ENCODE peak calls at places on chromosomes 2 and 18, in nine cellular contexts. F is KBM-7; P is fibroblast of villous mesenchyme; K is progenitor cell of endocrine pancreas; L is stimulated activated CD8-positive, alpha-beta memory T cell treated with anti-CD3 and anti-CD28 coated beads, Interleukin-7, amount 100 ng/mL, for 1 hour; W is NCI-H510A; Z is cardiac muscle cell; R is NCI-H774; X is stimulated activated CD4-positive, alpha-beta T cell treated with anti-CD3 and anti-CD28 coated beads, Interleukin-2, amount 100 ng/mL, for 4 hours. Y is an unnamed sample.
A peak's percentile ranks its signal among the peaks of the same experiment; 100 is the strongest.

GRCh38 chr18:36075862-36076587 is 8.7 kb upstream of the RPRD1A start:
- DNase-seq in F (peak; percentile 24), P (peak; percentile 98), K (no peak), L (no peak), W (peak; percentile 50), Z (peak; percentile 85), R (peak; percentile 6), X (no peak), Y (peak; percentile 54)

GRCh38 chr2:234682492-234683228 is 185.8 kb upstream of the ARL4C start:
- DNase-seq in F (no peak), P (no peak), K (no peak), L (no peak), W (no peak), Z (no peak), R (no peak), X (no peak), Y (peak; percentile 79)

GRCh38 chr18:73724908-73725307 is 422.7 kb downstream of the FBXO15 start:
- DNase-seq in F (no peak), P (no peak), K (no peak), L (no peak), W (no peak), Z (peak; percentile 25), R (no peak), X (no peak), Y (no peak)

GRCh38 chr2:188902906-188903305 is 71.3 kb upstream of the COL3A1 start:
- DNase-seq in F (no peak), P (peak; percentile 79), K (no peak), L (no peak), W (no peak), Z (peak; percentile 78), R (no peak), X (no peak), Y (peak; percentile 69)

GRCh38 chr2:139492301-139492700 is 712.1 kb upstream of the NXPH2 start:
- DNase-seq in F (no peak), P (no peak), K (no peak), L (no peak), W (no peak), Z (no peak), R (no peak), X (no peak), Y (no peak)

GRCh38 chr18:44682181-44682870 is 1.6 kb downstream of the SETBP1 start:
- DNase-seq in F (no peak), P (no peak), K (no peak), L (no peak), W (no peak), Z (no peak), R (no peak), X (no peak), Y (no peak)

GRCh38 chr2:226060228-226060627 is 660.7 kb downstream of the NYAP2 start:
- DNase-seq in F (no peak), P (peak; percentile 24), K (no peak), L (no peak), W (no peak), Z (no peak), R (no peak), X (no peak), Y (no peak)

GRCh38 chr18:7902399-7902839 is 335.3 kb downstream of the PTPRM start:
- DNase-seq in F (no peak), P (peak; percentile 98), K (no peak), L (no peak), W (no peak), Z (peak; percentile 43), R (no peak), X (no peak), Y (no peak)

GRCh38 chr2:133333189-133333588 is 235.1 kb downstream of the NCKAP5 start:
- DNase-seq in F (no peak), P (no peak), K (no peak), L (no peak), W (no peak), Z (no peak), R (no peak), X (no peak), Y (no peak)

GRCh38 chr2:20650880-20651730 is at the start of gene HS1BP3:
- DNase-seq in F (peak; percentile 87), P (peak; percentile 76), K (peak; percentile 86), L (peak; percentile 81), W (peak; percentile 84), Z (peak; percentile 84), R (peak; percentile 78), X (peak; percentile 81), Y (peak; percentile 70)

Y was measured in DMS153.